ENCODE peak calls at places on chromosomes 1 and 21, in six cellular contexts. H is GM12878, N is GM12891, K is K562, W is H1, R is HepG2. A is an unnamed sample.

GRCh38 chr1:19645544-19646252 is 1.6 kb downstream of the NBL1 start:
- DNase-seq in H (no peak), N (no peak), K (no peak), W (no peak), R (no peak), A (no peak)

GRCh38 chr1:205351984-205352713 is 4.6 kb downstream of the KLHDC8A start:
- DNase-seq in H (no peak), N (no peak), K (no peak), W (no peak), R (peak; percentile 12), A (no peak)

GRCh38 chr1:17128361-17128760 is 9.1 kb upstream of the PADI2 start:
- DNase-seq in H (no peak), N (no peak), K (no peak), W (no peak), R (no peak), A (no peak)

GRCh38 chr1:106755682-106756406 is 300.6 kb upstream of the PRMT6 start:
- DNase-seq in H (no peak), N (no peak), K (no peak), W (no peak), R (no peak), A (no peak)

GRCh38 chr1:15975358-15975804 is 520 bp downstream of the ZBTB17 start:
- DNase-seq in H (peak; percentile 23), N (peak; percentile 73), K (peak; percentile 90), W (no peak), R (peak; percentile 53), A (peak; percentile 63)

GRCh38 chr1:27634166-27634981 is 611 bp downstream of the FGR start:
- DNase-seq in H (no peak), N (no peak), K (no peak), W (no peak), R (no peak), A (no peak)

GRCh38 chr21:39041815-39042214 is 141.4 kb downstream of the PSMG1 start:
- DNase-seq in H (no peak), N (no peak), K (no peak), W (no peak), R (no peak), A (no peak)

GRCh38 chr1:6152882-6153281 is 27.2 kb downstream of the CHD5 start:
- DNase-seq in H (no peak), N (no peak), K (no peak), W (no peak), R (no peak), A (no peak)

GRCh38 chr1:214472362-214472761 is 79.0 kb downstream of the PTPN14 start:
- DNase-seq in H (no peak), N (no peak), K (no peak), W (no peak), R (no peak), A (no peak)

GRCh38 chr1:152983743-152984142 is at the start of gene SPRR1A:
- DNase-seq in H (no peak), N (no peak), K (no peak), W (no peak), R (no peak), A (no peak)

GRCh38 chr1:100134872-100135271 is 1.9 kb downstream of the TRMT13 start:
- DNase-seq in H (no peak), N (no peak), K (no peak), W (no peak), R (peak; percentile 13), A (no peak)

GRCh38 chr1:30715216-30715615 is 8.2 kb downstream of the MATN1 start:
- DNase-seq in H (no peak), N (no peak), K (no peak), W (no peak), R (no peak), A (no peak)

GRCh38 chr1:48931571-48932251 is 155.0 kb upstream of the BEND5 start:
- DNase-seq in H (no peak), N (no peak), K (no peak), W (no peak), R (no peak), A (no peak)

GRCh38 chr1:201275266-201275666 is 8.0 kb upstream of the PKP1 start:
- DNase-seq in H (no peak), N (no peak), K (no peak), W (no peak), R (no peak), A (no peak)

GRCh38 chr1:226728448-226728847 is 10.6 kb downstream of the ITPKB start:
- DNase-seq in H (no peak), N (no peak), K (no peak), W (no peak), R (no peak), A (no peak)

GRCh38 chr1:235043234-235043633 is 85.4 kb downstream of the TOMM20 start:
- DNase-seq in H (no peak), N (no peak), K (no peak), W (no peak), R (no peak), A (no peak)

GRCh38 chr21:36902793-36903192 is 63.7 kb downstream of the HLCS start:
- DNase-seq in H (no peak), N (no peak), K (no peak), W (no peak), R (no peak), A (no peak)

GRCh38 chr1:57132993-57133614 is 167.3 kb upstream of the C8B start:
- DNase-seq in H (no peak), N (no peak), K (no peak), W (no peak), R (no peak), A (no peak)

GRCh38 chr1:89765774-89766173 is 55.1 kb upstream of the LRRC8D start:
- DNase-seq in H (no peak), N (no peak), K (no peak), W (no peak), R (no peak), A (no peak)
- TF ChIP-seq TAF1 in H (no peak), N (no peak), K (no peak), W (no peak), R (no peak), A (no peak)

GRCh38 chr21:29301703-29302102 is 3.0 kb downstream of the BACH1 start:
- DNase-seq in H (no peak), N (no peak), K (no peak), W (no peak), R (no peak), A (no peak)

GRCh38 chr21:29303301-29303700 is 4.6 kb downstream of the BACH1 start:
- DNase-seq in H (no peak), N (no peak), K (no peak), W (no peak), R (no peak), A (no peak)

GRCh38 chr21:29300547-29301138 is 1.9 kb downstream of the BACH1 start:
- DNase-seq in H (peak; percentile 92), N (no peak), K (no peak), W (no peak), R (no peak), A (peak; percentile 27)

GRCh38 chr21:29304577-29304976 is 5.9 kb downstream of the BACH1 start:
- DNase-seq in H (no peak), N (no peak), K (no peak), W (no peak), R (no peak), A (no peak)

GRCh38 chr21:29302340-29302991 is 3.7 kb downstream of the BACH1 start:
- DNase-seq in H (no peak), N (no peak), K (no peak), W (no peak), R (no peak), A (no peak)
- TF ChIP-seq POLR2AphosphoS5 in H (peak; percentile 59), N (peak; percentile 36), K (no peak), W (no peak), R (no peak), A (peak; percentile 64)

GRCh38 chr1:244920911-244921310 is 56.6 kb upstream of the HNRNPU start:
- DNase-seq in H (no peak), N (no peak), K (no peak), W (no peak), R (no peak), A (no peak)
- TF ChIP-seq POLR2A in H (no peak), N (no peak), K (no peak), W (no peak), R (no peak), A (peak; percentile 32)

GRCh38 chr1:230172016-230172356 is 104.9 kb downstream of the GALNT2 start:
- DNase-seq in H (no peak), N (no peak), K (no peak), W (no peak), R (no peak), A (no peak)

GRCh38 chr1:230171337-230172015 is 104.4 kb downstream of the GALNT2 start:
- DNase-seq in H (no peak), N (no peak), K (no peak), W (no peak), R (no peak), A (no peak)

GRCh38 chr1:230170153-230170547 is 103.1 kb downstream of the GALNT2 start:
- DNase-seq in H (peak; percentile 17), N (no peak), K (no peak), W (no peak), R (no peak), A (no peak)

GRCh38 chr1:230169454-230170152 is 102.6 kb downstream of the GALNT2 start:
- DNase-seq in H (peak; percentile 55), N (no peak), K (no peak), W (no peak), R (no peak), A (no peak)

GRCh38 chr1:230170610-230171009 is 103.6 kb downstream of the GALNT2 start:
- DNase-seq in H (no peak), N (no peak), K (no peak), W (no peak), R (no peak), A (no peak)
- TF ChIP-seq TAF1 in H (no peak), N (no peak), K (no peak), W (no peak), R (no peak), A (no peak)

GRCh38 chr1:162695687-162696086 is 63.4 kb downstream of the DDR2 start:
- DNase-seq in H (no peak), N (no peak), K (no peak), W (no peak), R (no peak), A (no peak)

GRCh38 chr1:162699366-162699765 is 67.1 kb downstream of the DDR2 start:
- DNase-seq in H (no peak), N (no peak), K (no peak), W (no peak), R (no peak), A (no peak)

GRCh38 chr1:162697140-162697895 is 65.1 kb downstream of the DDR2 start:
- DNase-seq in H (no peak), N (no peak), K (no peak), W (no peak), R (no peak), A (no peak)

GRCh38 chr1:162694911-162695310 is 62.6 kb downstream of the DDR2 start:
- DNase-seq in H (no peak), N (no peak), K (no peak), W (no peak), R (no peak), A (no peak)

DNA sequence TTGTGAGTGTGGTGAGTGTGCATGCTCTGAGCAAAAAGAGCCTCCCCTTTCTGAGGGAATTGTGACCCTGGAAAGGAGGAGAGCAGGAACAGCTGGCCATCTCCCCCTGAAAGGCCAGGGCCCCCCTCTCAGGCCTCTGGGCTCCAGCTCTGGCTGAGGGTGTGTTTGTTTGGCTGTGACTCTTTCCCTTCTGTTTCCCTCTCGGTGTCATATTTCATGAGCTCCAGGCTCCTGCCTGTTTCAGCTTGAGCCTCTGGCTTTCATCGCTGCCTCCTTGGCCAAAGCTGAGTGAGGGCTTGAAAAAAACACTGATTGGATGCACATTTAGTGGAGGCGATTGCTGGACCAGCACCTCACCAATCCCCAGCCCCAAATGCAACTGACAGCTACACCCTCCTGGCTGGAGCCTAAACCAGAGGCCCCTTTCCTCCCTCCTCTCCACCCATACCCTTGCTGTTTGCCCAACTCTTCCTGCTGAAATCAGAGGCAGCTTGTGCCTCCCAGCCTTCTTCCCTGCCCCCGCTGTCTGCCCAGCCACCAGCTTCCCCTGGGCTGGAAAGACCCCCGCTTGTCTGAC is 64.1 kb downstream of the DDR2 start:
- DNase-seq in H (no peak), N (no peak), K (peak; percentile 34), W (peak; percentile 47), R (peak; percentile 72), A (no peak)
- TF ChIP-seq POLR2AphosphoS5 in H (no peak), N (no peak), K (no peak), W (no peak), R (no peak), A (no peak)